ENCODE peak calls at places on chromosome X, in seven cellular contexts. One of them, this sample, is unnamed.

GRCh38 chrX:49192722-49193328 is 6.7 kb upstream of the PRICKLE3 start:
- DNase-seq in NCI-H2107: no peak
- DNase-seq in COR-L47: no peak
- DNase-seq in neural progenitor cell: peak
- DNase-seq in omental fat pad: no peak
- DNase-seq in naive thymus-derived CD4-positive, alpha-beta T cell: no peak
- DNase-seq in activated CD4-positive, alpha-beta T cell treated with anti-CD3 and anti-CD28 coated beads, Interleukin-2, amount 50 U/mL, for 1 hour: no peak
- DNase-seq in this sample: peak

GRCh38 chrX:51598899-51599298 is 19.8 kb downstream of the CENPVL3 start:
- DNase-seq in NCI-H2107: no peak
- DNase-seq in COR-L47: no peak
- DNase-seq in neural progenitor cell: no peak
- DNase-seq in omental fat pad: no peak
- DNase-seq in naive thymus-derived CD4-positive, alpha-beta T cell: no peak
- DNase-seq in activated CD4-positive, alpha-beta T cell treated with anti-CD3 and anti-CD28 coated beads, Interleukin-2, amount 50 U/mL, for 1 hour: no peak
- DNase-seq in this sample: no peak

GRCh38 chrX:3184176-3184930 is 143.1 kb downstream of the ARSF start:
- DNase-seq in NCI-H2107: no peak
- DNase-seq in COR-L47: no peak
- DNase-seq in neural progenitor cell: no peak
- DNase-seq in omental fat pad: no peak
- DNase-seq in naive thymus-derived CD4-positive, alpha-beta T cell: no peak
- DNase-seq in activated CD4-positive, alpha-beta T cell treated with anti-CD3 and anti-CD28 coated beads, Interleukin-2, amount 50 U/mL, for 1 hour: no peak
- DNase-seq in this sample: no peak

GRCh38 chrX:136725446-136726104 is 55.2 kb downstream of the ARHGEF6 start:
- DNase-seq in NCI-H2107: no peak
- DNase-seq in COR-L47: no peak
- DNase-seq in neural progenitor cell: no peak
- DNase-seq in omental fat pad: no peak
- DNase-seq in naive thymus-derived CD4-positive, alpha-beta T cell: no peak
- DNase-seq in activated CD4-positive, alpha-beta T cell treated with anti-CD3 and anti-CD28 coated beads, Interleukin-2, amount 50 U/mL, for 1 hour: no peak
- DNase-seq in this sample: no peak

GRCh38 chrX:50430917-50431316 is 39.7 kb downstream of the DGKK start:
- DNase-seq in NCI-H2107: no peak
- DNase-seq in COR-L47: no peak
- DNase-seq in neural progenitor cell: no peak
- DNase-seq in omental fat pad: no peak
- DNase-seq in naive thymus-derived CD4-positive, alpha-beta T cell: no peak
- DNase-seq in activated CD4-positive, alpha-beta T cell treated with anti-CD3 and anti-CD28 coated beads, Interleukin-2, amount 50 U/mL, for 1 hour: no peak
- DNase-seq in this sample: no peak

GRCh38 chrX:14697453-14697852 is 168.1 kb downstream of the GLRA2 start:
- DNase-seq in NCI-H2107: no peak
- DNase-seq in COR-L47: peak
- DNase-seq in neural progenitor cell: peak
- DNase-seq in omental fat pad: no peak
- DNase-seq in naive thymus-derived CD4-positive, alpha-beta T cell: no peak
- DNase-seq in activated CD4-positive, alpha-beta T cell treated with anti-CD3 and anti-CD28 coated beads, Interleukin-2, amount 50 U/mL, for 1 hour: peak
- DNase-seq in this sample: no peak

GRCh38 chrX:129549124-129549523 is 9.1 kb downstream of the OCRL start:
- DNase-seq in NCI-H2107: no peak
- DNase-seq in COR-L47: no peak
- DNase-seq in neural progenitor cell: no peak
- DNase-seq in omental fat pad: no peak
- DNase-seq in naive thymus-derived CD4-positive, alpha-beta T cell: no peak
- DNase-seq in activated CD4-positive, alpha-beta T cell treated with anti-CD3 and anti-CD28 coated beads, Interleukin-2, amount 50 U/mL, for 1 hour: no peak
- DNase-seq in this sample: no peak

GRCh38 chrX:29627833-29628232 is 587.5 kb upstream of the MAGEB2 start:
- DNase-seq in NCI-H2107: no peak
- DNase-seq in COR-L47: no peak
- DNase-seq in neural progenitor cell: no peak
- DNase-seq in omental fat pad: no peak
- DNase-seq in naive thymus-derived CD4-positive, alpha-beta T cell: no peak
- DNase-seq in activated CD4-positive, alpha-beta T cell treated with anti-CD3 and anti-CD28 coated beads, Interleukin-2, amount 50 U/mL, for 1 hour: no peak
- DNase-seq in this sample: no peak

GRCh38 chrX:140701480-140701879 is 8.1 kb upstream of the LINC00632 start:
- DNase-seq in NCI-H2107: no peak
- DNase-seq in COR-L47: peak
- DNase-seq in neural progenitor cell: no peak
- DNase-seq in omental fat pad: no peak
- DNase-seq in naive thymus-derived CD4-positive, alpha-beta T cell: no peak
- DNase-seq in activated CD4-positive, alpha-beta T cell treated with anti-CD3 and anti-CD28 coated beads, Interleukin-2, amount 50 U/mL, for 1 hour: no peak
- DNase-seq in this sample: peak

This sample was measured in Jurkat, Clone E6-1.